ENCODE peak calls at places on chromosomes 12 and 14, in eight cellular contexts. One of them, this sample, is unnamed.

GRCh38 chr12:124548854-124549378 is 18.5 kb downstream of the NCOR2 start:
- DNase-seq in stomach: peak
- DNase-seq in HCT116: no peak
- DNase-seq in prostate gland: peak
- DNase-seq in GM12891: no peak
- DNase-seq in heart left ventricle: no peak
- DNase-seq in suprapubic skin: peak
- DNase-seq in GM12892: no peak
- DNase-seq in this sample: no peak

GRCh38 chr12:3538691-3539030 is 47.7 kb downstream of the PRMT8 start:
- DNase-seq in stomach: no peak
- DNase-seq in HCT116: no peak
- DNase-seq in prostate gland: no peak
- DNase-seq in GM12891: no peak
- DNase-seq in heart left ventricle: no peak
- DNase-seq in suprapubic skin: no peak
- DNase-seq in GM12892: no peak
- DNase-seq in this sample: no peak

GRCh38 chr14:105299654-105300541 is 903 bp downstream of the BRF1 start:
- DNase-seq in stomach: no peak
- DNase-seq in HCT116: no peak
- DNase-seq in prostate gland: no peak
- DNase-seq in GM12891: no peak
- DNase-seq in heart left ventricle: peak
- DNase-seq in suprapubic skin: peak
- DNase-seq in GM12892: no peak
- DNase-seq in this sample: peak

GRCh38 chr14:20803221-20803620 is 577 bp upstream of the RNASE1 start:
- DNase-seq in stomach: no peak
- DNase-seq in HCT116: no peak
- DNase-seq in prostate gland: no peak
- DNase-seq in GM12891: no peak
- DNase-seq in heart left ventricle: no peak
- DNase-seq in suprapubic skin: no peak
- DNase-seq in GM12892: no peak
- DNase-seq in this sample: no peak

GRCh38 chr12:52389313-52390207 is 4.1 kb upstream of the KRT84 start:
- DNase-seq in stomach: no peak
- DNase-seq in HCT116: no peak
- DNase-seq in prostate gland: peak
- DNase-seq in GM12891: no peak
- DNase-seq in heart left ventricle: no peak
- DNase-seq in suprapubic skin: no peak
- DNase-seq in GM12892: no peak
- DNase-seq in this sample: no peak

GRCh38 chr12:27076930-27077329 is 5.4 kb downstream of the C12orf71 start:
- DNase-seq in stomach: no peak
- DNase-seq in HCT116: no peak
- DNase-seq in prostate gland: no peak
- DNase-seq in GM12891: no peak
- DNase-seq in heart left ventricle: no peak
- DNase-seq in suprapubic skin: no peak
- DNase-seq in GM12892: no peak
- DNase-seq in this sample: no peak

GRCh38 chr14:106808458-106808857 is 1282.1 kb downstream of the TMEM121 start:
- DNase-seq in stomach: no peak
- DNase-seq in HCT116: no peak
- DNase-seq in prostate gland: no peak
- DNase-seq in GM12891: no peak
- DNase-seq in heart left ventricle: no peak
- DNase-seq in suprapubic skin: no peak
- DNase-seq in GM12892: no peak
- DNase-seq in this sample: no peak

GRCh38 chr14:45486599-45486998 is 233.6 kb upstream of the MIS18BP1 start:
- DNase-seq in stomach: no peak
- DNase-seq in HCT116: no peak
- DNase-seq in prostate gland: no peak
- DNase-seq in GM12891: no peak
- DNase-seq in heart left ventricle: no peak
- DNase-seq in suprapubic skin: no peak
- DNase-seq in GM12892: no peak
- DNase-seq in this sample: no peak

GRCh38 chr14:89542768-89543419 is 125.9 kb upstream of the FOXN3 start:
- DNase-seq in stomach: no peak
- DNase-seq in HCT116: no peak
- DNase-seq in prostate gland: no peak
- DNase-seq in GM12891: no peak
- DNase-seq in heart left ventricle: no peak
- DNase-seq in suprapubic skin: no peak
- DNase-seq in GM12892: no peak
- DNase-seq in this sample: no peak

DNA sequence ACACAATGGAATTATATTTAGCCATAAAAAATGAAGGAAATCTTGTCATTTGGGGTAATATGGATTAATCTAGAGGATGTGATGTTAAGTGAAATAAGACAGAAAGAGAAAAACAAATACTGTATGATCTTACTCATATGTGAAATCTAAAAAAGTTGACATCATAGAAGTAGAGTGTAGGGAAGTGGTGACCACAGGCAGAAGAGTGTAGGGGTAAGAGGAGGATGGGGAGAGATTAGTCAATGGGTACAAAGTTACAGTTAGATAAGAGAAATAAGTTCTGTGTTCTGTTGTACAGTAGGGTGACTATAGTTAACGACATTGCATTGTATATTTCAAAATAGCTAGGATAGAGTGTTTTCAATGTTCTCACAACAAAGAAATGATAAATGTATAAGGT is 87.0 kb downstream of the TSHR start:
- DNase-seq in stomach: no peak
- DNase-seq in HCT116: no peak
- DNase-seq in prostate gland: no peak
- DNase-seq in GM12891: no peak
- DNase-seq in heart left ventricle: no peak
- DNase-seq in suprapubic skin: no peak
- DNase-seq in GM12892: no peak
- DNase-seq in this sample: no peak
- TF ChIP-seq POLR2A in stomach: no peak
- TF ChIP-seq POLR2A in HCT116: no peak
- TF ChIP-seq POLR2A in prostate gland: no peak
- TF ChIP-seq POLR2A in GM12891: no peak
- TF ChIP-seq POLR2A in heart left ventricle: no peak
- TF ChIP-seq POLR2A in suprapubic skin: no peak
- TF ChIP-seq POLR2A in GM12892: no peak
- TF ChIP-seq POLR2A in this sample: no peak

GRCh38 chr12:6069452-6070093 is 54.9 kb downstream of the VWF start:
- DNase-seq in stomach: no peak
- DNase-seq in HCT116: no peak
- DNase-seq in prostate gland: no peak
- DNase-seq in GM12891: no peak
- DNase-seq in heart left ventricle: no peak
- DNase-seq in suprapubic skin: no peak
- DNase-seq in GM12892: no peak
- DNase-seq in this sample: no peak
- TF ChIP-seq POLR2A in stomach: no peak
- TF ChIP-seq POLR2A in HCT116: no peak
- TF ChIP-seq POLR2A in prostate gland: no peak
- TF ChIP-seq POLR2A in GM12891: no peak
- TF ChIP-seq POLR2A in heart left ventricle: no peak
- TF ChIP-seq POLR2A in suprapubic skin: no peak
- TF ChIP-seq POLR2A in GM12892: no peak
- TF ChIP-seq POLR2A in this sample: no peak

GRCh38 chr14:92646952-92647461 is 101.4 kb downstream of the LGMN start:
- DNase-seq in stomach: no peak
- DNase-seq in HCT116: no peak
- DNase-seq in prostate gland: peak
- DNase-seq in GM12891: no peak
- DNase-seq in heart left ventricle: no peak
- DNase-seq in suprapubic skin: no peak
- DNase-seq in GM12892: no peak
- DNase-seq in this sample: no peak
- TF ChIP-seq POLR2A in stomach: no peak
- TF ChIP-seq POLR2A in HCT116: no peak
- TF ChIP-seq POLR2A in prostate gland: peak
- TF ChIP-seq POLR2A in GM12891: no peak
- TF ChIP-seq POLR2A in heart left ventricle: no peak
- TF ChIP-seq POLR2A in suprapubic skin: no peak
- TF ChIP-seq POLR2A in GM12892: no peak
- TF ChIP-seq POLR2A in this sample: no peak

DNA sequence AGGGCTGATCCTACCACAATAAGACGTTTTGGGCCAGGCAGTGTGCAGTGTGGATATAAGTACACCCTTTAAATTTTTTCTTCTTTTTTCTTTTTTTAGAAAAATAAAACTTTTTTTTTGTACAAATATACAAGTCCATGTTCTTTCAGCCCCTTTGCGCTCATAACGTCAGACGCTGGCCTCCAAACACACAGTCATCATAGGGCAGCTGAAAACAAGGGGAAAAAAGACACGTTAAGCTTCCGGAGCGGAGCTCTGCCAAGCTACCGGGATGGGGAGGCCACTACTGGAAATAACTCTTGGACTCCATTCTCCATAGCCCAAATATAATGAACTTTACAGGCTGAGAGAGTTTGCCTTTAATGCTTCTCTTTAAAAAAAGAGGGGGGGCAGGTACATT is 2.7 kb downstream of the NFKBIA start:
- DNase-seq in stomach: no peak
- DNase-seq in HCT116: no peak
- DNase-seq in prostate gland: no peak
- DNase-seq in GM12891: no peak
- DNase-seq in heart left ventricle: no peak
- DNase-seq in suprapubic skin: no peak
- DNase-seq in GM12892: no peak
- DNase-seq in this sample: no peak
- TF ChIP-seq POLR2A in stomach: no peak
- TF ChIP-seq POLR2A in HCT116: no peak
- TF ChIP-seq POLR2A in prostate gland: no peak
- TF ChIP-seq POLR2A in GM12891: no peak
- TF ChIP-seq POLR2A in heart left ventricle: no peak
- TF ChIP-seq POLR2A in suprapubic skin: no peak
- TF ChIP-seq POLR2A in GM12892: peak
- TF ChIP-seq POLR2A in this sample: no peak

GRCh38 chr12:6383572-6384498 is at the start of gene LTBR:
- DNase-seq in stomach: peak
- DNase-seq in HCT116: no peak
- DNase-seq in prostate gland: peak
- DNase-seq in GM12891: peak
- DNase-seq in heart left ventricle: peak
- DNase-seq in suprapubic skin: peak
- DNase-seq in GM12892: no peak
- DNase-seq in this sample: peak
- TF ChIP-seq POLR2A in stomach: peak
- TF ChIP-seq POLR2A in HCT116: no peak
- TF ChIP-seq POLR2A in prostate gland: peak
- TF ChIP-seq POLR2A in GM12891: no peak
- TF ChIP-seq POLR2A in heart left ventricle: no peak
- TF ChIP-seq POLR2A in suprapubic skin: peak
- TF ChIP-seq POLR2A in GM12892: no peak
- TF ChIP-seq POLR2A in this sample: peak

DNA sequence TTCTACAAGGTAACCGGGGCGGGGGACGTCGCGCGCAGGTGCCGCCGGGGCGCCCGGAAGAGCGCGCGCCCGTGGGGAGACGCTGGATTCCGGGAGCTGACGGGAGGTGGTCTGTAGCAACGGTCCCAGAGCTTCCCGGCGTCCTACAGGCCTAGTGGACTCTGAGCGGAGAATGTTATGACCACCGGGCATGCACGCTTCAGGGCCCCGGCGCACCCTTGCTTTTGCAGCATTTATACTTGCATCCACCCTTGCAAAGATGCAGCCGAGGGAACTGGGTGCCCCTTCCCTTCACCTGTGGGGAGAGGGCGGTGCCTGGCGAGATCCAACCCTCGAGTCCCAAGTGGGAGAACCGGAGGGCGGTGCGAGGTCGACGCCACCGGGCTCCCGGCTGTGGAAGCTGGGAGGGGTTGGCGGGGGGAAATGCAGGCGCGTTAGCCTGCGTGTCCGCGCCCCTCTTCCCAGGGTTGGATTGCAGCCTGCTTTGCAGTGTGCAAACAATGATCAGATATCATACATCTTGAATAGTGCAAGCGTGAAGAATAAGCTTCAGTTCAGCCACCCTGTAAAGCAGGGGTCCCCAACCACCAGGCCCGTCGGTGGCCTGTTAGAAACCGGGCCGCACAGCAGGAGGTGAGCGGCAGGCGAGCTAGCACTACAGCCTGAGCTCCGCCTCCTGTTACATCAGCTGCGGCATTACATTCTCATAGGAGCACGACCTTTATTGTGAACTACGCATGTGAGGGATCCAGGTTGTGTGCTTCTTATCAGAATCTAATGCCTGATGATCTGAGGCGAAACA is 576 bp downstream of the ERP29 start:
- DNase-seq in stomach: peak
- DNase-seq in HCT116: peak
- DNase-seq in prostate gland: peak
- DNase-seq in GM12891: no peak
- DNase-seq in heart left ventricle: peak
- DNase-seq in suprapubic skin: peak
- DNase-seq in GM12892: no peak
- DNase-seq in this sample: peak
- TF ChIP-seq POLR2A in stomach: peak
- TF ChIP-seq POLR2A in HCT116: peak
- TF ChIP-seq POLR2A in prostate gland: no peak
- TF ChIP-seq POLR2A in GM12891: peak
- TF ChIP-seq POLR2A in heart left ventricle: no peak
- TF ChIP-seq POLR2A in suprapubic skin: no peak
- TF ChIP-seq POLR2A in GM12892: peak
- TF ChIP-seq POLR2A in this sample: no peak

DNA sequence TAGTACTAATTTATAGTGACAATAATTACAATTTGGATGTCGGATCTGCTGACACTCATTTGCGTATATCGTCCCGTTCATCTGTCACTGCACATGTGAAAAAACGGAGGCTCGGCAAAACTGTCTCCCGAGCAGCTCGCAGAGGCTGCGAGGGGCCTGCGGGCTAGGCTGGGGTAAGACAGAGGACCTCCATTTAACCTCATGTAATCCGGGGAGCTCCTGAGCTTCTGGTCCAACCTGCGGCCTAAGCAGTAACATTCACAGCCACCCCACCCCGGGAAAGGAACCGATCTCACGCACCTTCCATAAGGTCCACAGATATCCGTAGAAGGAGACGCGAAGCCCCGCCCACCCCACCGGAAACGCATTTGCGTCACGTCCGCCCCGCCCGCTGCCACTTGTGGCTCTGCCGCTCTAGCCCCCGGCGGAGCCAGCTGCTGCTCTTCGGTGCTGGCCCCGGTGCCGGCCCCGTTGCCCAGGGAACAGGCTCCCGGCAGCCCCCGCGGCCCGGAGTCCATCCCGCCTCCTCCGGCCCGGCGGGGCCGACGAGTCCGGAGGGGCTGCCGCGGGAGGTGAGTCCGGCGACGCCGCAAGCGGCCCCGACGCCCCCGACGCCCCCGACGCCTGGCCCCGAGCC is at the start of the genes CINP and TECPR2:
- DNase-seq in stomach: peak
- DNase-seq in HCT116: peak
- DNase-seq in prostate gland: peak
- DNase-seq in GM12891: peak
- DNase-seq in heart left ventricle: peak
- DNase-seq in suprapubic skin: peak
- DNase-seq in GM12892: peak
- DNase-seq in this sample: peak
- TF ChIP-seq POLR2A in stomach: peak
- TF ChIP-seq POLR2A in HCT116: peak
- TF ChIP-seq POLR2A in prostate gland: peak
- TF ChIP-seq POLR2A in GM12891: peak
- TF ChIP-seq POLR2A in heart left ventricle: peak
- TF ChIP-seq POLR2A in suprapubic skin: peak
- TF ChIP-seq POLR2A in GM12892: peak
- TF ChIP-seq POLR2A in this sample: peak